ENCODE peak calls at places on chromosomes 3 and 15, in four cellular contexts. One of them, this sample, is unnamed.

GRCh38 chr15:39787479-39787878 is 4.8 kb upstream of the FSIP1 start:
- DNase-seq in K562: no peak
- DNase-seq in HepG2: peak
- DNase-seq in WTC11: no peak
- DNase-seq in this sample: no peak

GRCh38 chr3:195752066-195752465 is 31.3 kb downstream of the MUC20 start:
- DNase-seq in WTC11: no peak
- DNase-seq in K562: no peak
- DNase-seq in HepG2: no peak
- DNase-seq in this sample: no peak

GRCh38 chr3:133412511-133413165 is 12.8 kb downstream of the BFSP2 start:
- DNase-seq in K562: no peak
- DNase-seq in WTC11: no peak
- DNase-seq in HepG2: no peak
- DNase-seq in this sample: no peak

GRCh38 chr3:116835658-116836057 is 126.1 kb downstream of the TUSC7 start:
- DNase-seq in HepG2: no peak
- DNase-seq in WTC11: no peak
- DNase-seq in K562: no peak
- DNase-seq in this sample: no peak

GRCh38 chr3:80889643-80890042 is 871.8 kb downstream of the GBE1 start:
- DNase-seq in K562: no peak
- DNase-seq in WTC11: no peak
- DNase-seq in HepG2: no peak
- DNase-seq in this sample: no peak

GRCh38 chr15:67199391-67199790 is 55.1 kb downstream of the AAGAB start:
- DNase-seq in WTC11: no peak
- DNase-seq in HepG2: no peak
- DNase-seq in K562: no peak
- DNase-seq in this sample: no peak

GRCh38 chr3:185651971-185652370 is 65.9 kb downstream of the SENP2 start:
- DNase-seq in HepG2: no peak
- DNase-seq in WTC11: no peak
- DNase-seq in K562: no peak
- DNase-seq in this sample: no peak

GRCh38 chr3:171026584-171027293 is at the start of gene SLC2A2:
- DNase-seq in K562: no peak
- DNase-seq in HepG2: peak
- DNase-seq in WTC11: no peak
- DNase-seq in this sample: no peak

GRCh38 chr15:85542895-85543331 is 162.5 kb downstream of the AKAP13 start:
- DNase-seq in WTC11: no peak
- DNase-seq in HepG2: no peak
- DNase-seq in K562: no peak
- DNase-seq in this sample: no peak

GRCh38 chr3:126431103-126431534 is 36.4 kb downstream of the CFAP100 start:
- DNase-seq in HepG2: no peak
- DNase-seq in K562: no peak
- DNase-seq in WTC11: no peak
- DNase-seq in this sample: peak

GRCh38 chr3:177110308-177111254 is 86.7 kb downstream of the TBL1XR1 start:
- DNase-seq in K562: no peak
- DNase-seq in HepG2: no peak
- DNase-seq in WTC11: no peak
- DNase-seq in this sample: no peak

DNA sequence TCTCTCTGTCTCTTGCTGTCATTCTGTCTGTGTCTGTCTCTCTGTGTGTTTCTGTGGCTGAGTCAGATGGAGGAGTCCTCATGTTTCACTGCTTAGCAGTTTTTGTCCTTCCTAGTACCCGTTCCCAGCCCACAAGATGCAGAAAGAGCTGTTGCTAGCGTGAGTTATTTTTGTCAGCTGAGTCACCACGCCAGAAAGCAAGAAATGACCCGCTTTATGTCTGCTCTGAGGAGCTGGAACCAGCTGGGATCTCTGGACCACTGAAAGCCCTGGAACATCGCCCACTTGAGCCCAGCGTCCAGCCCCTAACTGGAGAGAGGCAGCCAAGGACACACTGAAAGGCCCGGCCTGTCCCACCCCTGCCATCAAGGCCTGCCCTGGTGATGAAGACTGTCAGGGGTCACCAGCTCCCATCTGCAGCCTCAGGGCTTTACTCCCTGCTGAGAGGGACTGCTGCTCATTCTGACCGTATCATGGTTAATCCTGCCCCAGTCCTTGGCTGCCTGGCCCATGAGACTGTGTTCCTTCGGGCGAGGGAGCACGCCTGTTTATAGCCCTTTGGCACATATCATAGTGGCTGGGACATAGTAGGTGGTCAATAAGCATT is 101.7 kb upstream of the TPM1 start:
- DNase-seq in HepG2: no peak
- DNase-seq in WTC11: no peak
- DNase-seq in K562: no peak
- DNase-seq in this sample: no peak
- TF ChIP-seq ETV6 in HepG2: no peak
- TF ChIP-seq ETV6 in WTC11: no peak
- TF ChIP-seq ETV6 in K562: no peak
- TF ChIP-seq ETV6 in this sample: no peak

DNA sequence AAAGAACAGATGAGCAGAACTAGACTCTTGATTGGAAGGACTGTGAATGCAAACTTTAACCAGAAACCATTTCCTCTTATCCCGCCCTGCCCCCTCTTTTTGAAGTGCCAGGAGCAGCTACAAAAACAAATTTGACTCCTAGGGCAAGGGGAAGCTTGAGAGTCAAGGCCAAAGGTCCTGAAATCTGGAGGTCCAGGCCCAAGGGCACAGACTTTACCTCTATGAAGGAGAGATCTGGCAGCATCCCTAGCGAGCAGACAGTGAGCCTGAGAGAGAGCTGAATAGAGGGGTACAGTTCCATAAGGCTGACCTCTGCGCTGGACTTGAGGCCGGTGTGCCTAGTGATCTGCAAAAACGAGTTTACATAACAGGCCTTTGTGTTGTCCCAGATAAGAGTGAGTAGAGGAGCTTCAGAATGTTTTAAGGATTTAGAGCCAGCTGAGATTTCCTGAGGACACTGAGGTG is 5.1 kb downstream of the RAB43 start:
- DNase-seq in K562: no peak
- DNase-seq in HepG2: peak
- DNase-seq in WTC11: no peak
- DNase-seq in this sample: no peak
- TF ChIP-seq ETV6 in K562: no peak
- TF ChIP-seq ETV6 in HepG2: no peak
- TF ChIP-seq ETV6 in WTC11: no peak
- TF ChIP-seq ETV6 in this sample: no peak

GRCh38 chr3:141413387-141414140 is 45.3 kb downstream of the ZBTB38 start:
- DNase-seq in K562: no peak
- DNase-seq in HepG2: no peak
- DNase-seq in WTC11: no peak
- DNase-seq in this sample: no peak

GRCh38 chr3:141412087-141412935 is 44.0 kb downstream of the ZBTB38 start:
- DNase-seq in K562: no peak
- DNase-seq in WTC11: no peak
- DNase-seq in HepG2: peak
- DNase-seq in this sample: no peak

GRCh38 chr3:141414141-141414689 is 45.9 kb downstream of the ZBTB38 start:
- DNase-seq in K562: no peak
- DNase-seq in WTC11: no peak
- DNase-seq in HepG2: no peak
- DNase-seq in this sample: no peak

GRCh38 chr3:141410861-141411771 is 42.8 kb downstream of the ZBTB38 start:
- DNase-seq in WTC11: no peak
- DNase-seq in K562: no peak
- DNase-seq in HepG2: no peak
- DNase-seq in this sample: no peak

GRCh38 chr3:141412936-141413354 is 44.6 kb downstream of the ZBTB38 start:
- DNase-seq in WTC11: no peak
- DNase-seq in K562: no peak
- DNase-seq in HepG2: peak
- DNase-seq in this sample: no peak
- TF ChIP-seq ETV6 in WTC11: no peak
- TF ChIP-seq ETV6 in K562: no peak
- TF ChIP-seq ETV6 in HepG2: no peak
- TF ChIP-seq ETV6 in this sample: no peak

DNA sequence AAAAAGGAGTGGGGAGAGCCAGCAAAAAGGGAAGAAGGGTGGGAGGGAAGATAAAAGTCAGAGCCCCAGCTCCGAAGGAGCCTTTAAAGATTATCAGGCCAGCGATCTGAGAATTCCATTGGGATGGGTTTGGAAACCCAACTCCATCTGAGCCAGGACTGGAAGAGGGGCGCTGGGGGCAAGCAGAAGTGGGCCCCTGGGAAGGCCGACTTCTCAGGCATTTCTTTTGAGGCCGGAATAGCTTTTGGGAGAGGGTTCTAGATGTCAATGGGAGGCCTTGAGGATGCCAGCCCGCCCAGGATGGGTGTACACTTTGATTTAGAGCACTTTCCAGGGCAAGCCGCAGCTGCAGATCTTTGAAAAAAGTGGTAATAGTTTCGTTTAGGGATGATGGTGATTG is 6.6 kb upstream of the SOX2 start:
- DNase-seq in K562: no peak
- DNase-seq in WTC11: no peak
- DNase-seq in HepG2: no peak
- DNase-seq in this sample: no peak
- TF ChIP-seq ETV6 in K562: no peak
- TF ChIP-seq ETV6 in WTC11: no peak
- TF ChIP-seq ETV6 in HepG2: no peak
- TF ChIP-seq ETV6 in this sample: no peak

GRCh38 chr3:128278761-128279593 is 125.7 kb downstream of the EEFSEC start:
- DNase-seq in K562: no peak
- DNase-seq in WTC11: peak
- DNase-seq in HepG2: no peak
- DNase-seq in this sample: no peak
- TF ChIP-seq ETV6 in K562: no peak
- TF ChIP-seq ETV6 in WTC11: peak
- TF ChIP-seq ETV6 in HepG2: no peak
- TF ChIP-seq ETV6 in this sample: no peak

GRCh38 chr3:154422694-154423093 is 7.3 kb downstream of the GPR149 start:
- DNase-seq in HepG2: no peak
- DNase-seq in K562: no peak
- DNase-seq in WTC11: no peak
- DNase-seq in this sample: no peak

GRCh38 chr3:154421067-154421466 is 8.9 kb downstream of the GPR149 start:
- DNase-seq in K562: no peak
- DNase-seq in HepG2: no peak
- DNase-seq in WTC11: peak
- DNase-seq in this sample: no peak
- TF ChIP-seq ETV6 in K562: no peak
- TF ChIP-seq ETV6 in HepG2: no peak
- TF ChIP-seq ETV6 in WTC11: no peak
- TF ChIP-seq ETV6 in this sample: no peak

GRCh38 chr15:29050870-29051269 is 165.1 kb downstream of the APBA2 start:
- DNase-seq in WTC11: no peak
- DNase-seq in HepG2: no peak
- DNase-seq in K562: no peak
- DNase-seq in this sample: no peak
- TF ChIP-seq ETV6 in WTC11: no peak
- TF ChIP-seq ETV6 in HepG2: no peak
- TF ChIP-seq ETV6 in K562: no peak
- TF ChIP-seq ETV6 in this sample: no peak

GRCh38 chr3:38840987-38841386 is 25.0 kb upstream of the SCN10A start:
- DNase-seq in WTC11: no peak
- DNase-seq in HepG2: no peak
- DNase-seq in K562: no peak
- DNase-seq in this sample: no peak

GRCh38 chr3:38842266-38842965 is 26.4 kb upstream of the SCN10A start:
- DNase-seq in HepG2: no peak
- DNase-seq in WTC11: no peak
- DNase-seq in K562: no peak
- DNase-seq in this sample: no peak

GRCh38 chr3:38843898-38844297 is 27.9 kb upstream of the SCN10A start:
- DNase-seq in HepG2: peak
- DNase-seq in WTC11: no peak
- DNase-seq in K562: no peak
- DNase-seq in this sample: no peak
- TF ChIP-seq ETV6 in HepG2: no peak
- TF ChIP-seq ETV6 in WTC11: no peak
- TF ChIP-seq ETV6 in K562: no peak
- TF ChIP-seq ETV6 in this sample: no peak